ENCODE peak calls at places on chromosomes 1 and 21, in five cellular contexts. T is epithelial cell of proximal tubule, H is brain microvascular endothelial cell, Z is stromal cell of bone marrow, R is T follicular helper cell. E is an unnamed sample.

GRCh38 chr1:67791261-67791660 is 42.0 kb downstream of the GNG12 start:
- DNase-seq in T (no peak), H (peak; percentile 34), Z (no peak), R (no peak), E (no peak)

GRCh38 chr1:111399792-111400610 is 27.5 kb downstream of the OVGP1 start:
- DNase-seq in T (peak; percentile 10), H (peak; percentile 42), Z (peak; percentile 36), R (peak; percentile 13), E (no peak)

GRCh38 chr21:43720539-43721224 is 1.8 kb downstream of the PDXK start:
- DNase-seq in T (no peak), H (no peak), Z (no peak), R (no peak), E (no peak)

GRCh38 chr21:14877581-14878228 is 187.1 kb downstream of the NRIP1 start:
- DNase-seq in T (peak; percentile 76), H (peak; percentile 53), Z (no peak), R (no peak), E (no peak)

GRCh38 chr1:31623365-31623764 is 5.9 kb downstream of the HCRTR1 start:
- DNase-seq in T (no peak), H (no peak), Z (no peak), R (no peak), E (no peak)

GRCh38 chr1:29513357-29513756 is 277.0 kb downstream of the PTPRU start:
- DNase-seq in T (peak; percentile 20), H (peak; percentile 64), Z (peak; percentile 34), R (no peak), E (peak; percentile 19)

GRCh38 chr1:113950908-113951307 is 21.8 kb downstream of the HIPK1 start:
- DNase-seq in T (no peak), H (no peak), Z (no peak), R (no peak), E (no peak)

GRCh38 chr1:172845371-172845770 is 186.5 kb downstream of the FASLG start:
- DNase-seq in T (no peak), H (peak; percentile 34), Z (peak; percentile 5), R (peak; percentile 12), E (no peak)

GRCh38 chr21:29343517-29343916 is 44.8 kb downstream of the BACH1 start:
- DNase-seq in T (no peak), H (peak; percentile 72), Z (peak; percentile 56), R (no peak), E (no peak)

GRCh38 chr1:21520899-21521716 is 11.9 kb downstream of the ALPL start:
- DNase-seq in T (no peak), H (peak; percentile 28), Z (no peak), R (no peak), E (peak; percentile 45)

GRCh38 chr21:42925114-42925907 is at the start of gene ERVH48-1:
- DNase-seq in T (no peak), H (no peak), Z (no peak), R (no peak), E (no peak)

GRCh38 chr1:98794196-98794886 is 132.8 kb downstream of the SNX7 start:
- DNase-seq in T (peak; percentile 36), H (peak; percentile 77), Z (peak; percentile 55), R (peak; percentile 45), E (peak; percentile 37)

GRCh38 chr1:29708381-29708780 is 472.1 kb downstream of the PTPRU start:
- DNase-seq in T (no peak), H (no peak), Z (no peak), R (no peak), E (no peak)

GRCh38 chr1:200129480-200129879 is 102.0 kb downstream of the NR5A2 start:
- DNase-seq in T (no peak), H (no peak), Z (no peak), R (no peak), E (no peak)

GRCh38 chr1:27410709-27411108 is 18.3 kb downstream of the GPR3 start:
- DNase-seq in T (no peak), H (no peak), Z (no peak), R (no peak), E (no peak)

GRCh38 chr1:151909167-151910149 is at the start of gene THEM4:
- DNase-seq in T (peak; percentile 49), H (peak; percentile 92), Z (peak; percentile 94), R (peak; percentile 75), E (peak; percentile 72)

GRCh38 chr1:78492376-78492950 is 1.7 kb downstream of the PTGFR start:
- DNase-seq in T (no peak), H (no peak), Z (peak; percentile 36), R (no peak), E (no peak)

GRCh38 chr1:175314300-175314699 is 121.7 kb upstream of the KIAA0040 start:
- DNase-seq in T (no peak), H (no peak), Z (no peak), R (no peak), E (no peak)

GRCh38 chr1:165424454-165425283 is 20.3 kb downstream of the RXRG start:
- DNase-seq in T (no peak), H (no peak), Z (no peak), R (no peak), E (no peak)

GRCh38 chr21:28704746-28705145 is 287.9 kb downstream of the LTN1 start:
- DNase-seq in T (no peak), H (no peak), Z (no peak), R (no peak), E (no peak)

GRCh38 chr1:224447251-224447650 is 12.7 kb upstream of the WDR26 start:
- DNase-seq in T (no peak), H (peak; percentile 27), Z (peak; percentile 88), R (no peak), E (no peak)

GRCh38 chr1:93878501-93878888 is 511 bp downstream of the DNTTIP2 start:
- DNase-seq in T (no peak), H (peak; percentile 25), Z (no peak), R (peak; percentile 48), E (peak; percentile 12)

GRCh38 chr1:201614262-201615015 is 75.5 kb downstream of the NAV1 start:
- DNase-seq in T (no peak), H (no peak), Z (no peak), R (no peak), E (no peak)

GRCh38 chr1:109357673-109358072 is 40.0 kb downstream of the SORT1 start:
- DNase-seq in T (no peak), H (peak; percentile 41), Z (no peak), R (no peak), E (no peak)

GRCh38 chr1:217090073-217090911 is 367.1 kb upstream of the ESRRG start:
- DNase-seq in T (no peak), H (no peak), Z (no peak), R (no peak), E (no peak)

GRCh38 chr21:45030637-45031218 is 43.7 kb upstream of the ADARB1 start:
- DNase-seq in T (no peak), H (no peak), Z (no peak), R (no peak), E (no peak)

GRCh38 chr1:108114026-108114599 is 86.0 kb downstream of the SLC25A24 start:
- DNase-seq in T (no peak), H (no peak), Z (no peak), R (no peak), E (no peak)

GRCh38 chr1:169326644-169327316 is 40.8 kb downstream of the NME7 start:
- DNase-seq in T (peak; percentile 48), H (no peak), Z (no peak), R (no peak), E (no peak)

GRCh38 chr1:184865831-184866230 is 108.5 kb downstream of the NIBAN1 start:
- DNase-seq in T (no peak), H (no peak), Z (no peak), R (no peak), E (no peak)

GRCh38 chr1:38860464-38860816 is 868 bp upstream of the RRAGC start:
- DNase-seq in T (no peak), H (no peak), Z (no peak), R (no peak), E (no peak)

GRCh38 chr1:230696722-230697432 is 17.0 kb downstream of the AGT start:
- DNase-seq in T (no peak), H (no peak), Z (no peak), R (no peak), E (no peak)

GRCh38 chr21:19031956-19032355 is 628.4 kb upstream of the TMPRSS15 start:
- DNase-seq in T (no peak), H (no peak), Z (no peak), R (no peak), E (no peak)

E was measured in kidney epithelial cell.